ENCODE peak calls at places on chromosome 10, in seven cellular contexts. U is CD8-positive, alpha-beta T cell; W is CD4-positive, alpha-beta memory T cell; F is uterus; L is cardiac muscle cell; B is mammary epithelial cell; J is Karpas-422. Q is an unnamed sample.

GRCh38 chr10:72353028-72353962 is 1.4 kb downstream of the DNAJB12 start:
- DNase-seq in L (peak; percentile 30), J (no peak), W (no peak), B (peak; percentile 23), F (no peak), U (no peak), Q (no peak)

GRCh38 chr10:33288127-33288526 is 46.3 kb downstream of the NRP1 start:
- DNase-seq in L (no peak), W (no peak), B (no peak), F (no peak), J (no peak), U (no peak), Q (no peak)

GRCh38 chr10:101897633-101898032 is 54.0 kb upstream of the KCNIP2 start:
- DNase-seq in F (no peak), W (no peak), J (no peak), B (no peak), L (no peak), U (no peak), Q (no peak)

GRCh38 chr10:94131885-94132284 is 138.2 kb downstream of the PLCE1 start:
- DNase-seq in U (no peak), F (no peak), W (no peak), J (no peak), L (no peak), B (no peak), Q (no peak)

GRCh38 chr10:79054203-79055099 is 14.3 kb upstream of the ZMIZ1 start:
- DNase-seq in B (no peak), W (no peak), J (no peak), L (no peak), U (no peak), F (peak; percentile 13), Q (no peak)

GRCh38 chr10:97483526-97483925 is 14.7 kb downstream of the MMS19 start:
- DNase-seq in B (peak; percentile 23), F (no peak), W (no peak), U (no peak), J (no peak), L (no peak), Q (no peak)

GRCh38 chr10:74439213-74439612 is 288.2 kb downstream of the ADK start:
- DNase-seq in W (no peak), F (no peak), U (no peak), J (no peak), L (peak; percentile 4), B (no peak), Q (no peak)

GRCh38 chr10:113924664-113925063 is 70.2 kb downstream of the NHLRC2 start:
- DNase-seq in B (no peak), W (no peak), J (no peak), U (no peak), F (no peak), L (no peak), Q (no peak)

GRCh38 chr10:84829121-84829520 is 500.7 kb downstream of the CCSER2 start:
- DNase-seq in J (no peak), U (no peak), W (no peak), B (no peak), L (no peak), F (no peak), Q (no peak)

GRCh38 chr10:75926763-75927162 is 495.3 kb downstream of the LRMDA start:
- DNase-seq in W (no peak), U (no peak), L (peak; percentile 62), F (peak; percentile 43), B (no peak), J (peak; percentile 70), Q (no peak)

GRCh38 chr10:114874827-114875541 is 53.4 kb downstream of the FHIP2A start:
- DNase-seq in B (no peak), W (no peak), J (no peak), F (peak; percentile 24), U (no peak), L (peak; percentile 57), Q (no peak)

GRCh38 chr10:48572414-48572813 is 32.5 kb downstream of the ARHGAP22 start:
- DNase-seq in J (no peak), F (no peak), B (peak; percentile 35), W (no peak), U (no peak), L (no peak), Q (no peak)

GRCh38 chr10:73819025-73819424 is 7.6 kb upstream of the NDST2 start:
- DNase-seq in U (no peak), F (no peak), L (no peak), B (no peak), J (no peak), W (no peak), Q (no peak)

GRCh38 chr10:78876449-78876848 is 192.3 kb upstream of the ZMIZ1 start:
- DNase-seq in L (no peak), J (no peak), U (no peak), W (no peak), B (no peak), F (no peak), Q (no peak)

GRCh38 chr10:74643586-74643956 is 182.8 kb upstream of the KAT6B start:
- DNase-seq in U (no peak), L (no peak), W (no peak), B (no peak), F (no peak), J (no peak), Q (no peak)

GRCh38 chr10:86178401-86179142 is 188.0 kb downstream of the GRID1 start:
- DNase-seq in L (peak; percentile 68), F (no peak), U (no peak), B (no peak), W (no peak), J (no peak), Q (no peak)

GRCh38 chr10:23499317-23499716 is 60.4 kb downstream of the OTUD1 start:
- DNase-seq in F (no peak), J (no peak), W (no peak), L (no peak), B (no peak), U (no peak), Q (no peak)

GRCh38 chr10:68601490-68602265 is 41.5 kb downstream of the TET1 start:
- DNase-seq in L (no peak), J (peak; percentile 48), B (no peak), F (no peak), U (no peak), W (no peak), Q (no peak)

GRCh38 chr10:123548779-123549178 is 117.4 kb upstream of the GPR26 start:
- DNase-seq in B (no peak), U (no peak), F (no peak), L (no peak), W (no peak), J (peak; percentile 51), Q (no peak)

GRCh38 chr10:123552760-123553554 is 113.2 kb upstream of the GPR26 start:
- DNase-seq in F (no peak), U (no peak), W (no peak), B (no peak), J (no peak), L (no peak), Q (no peak)

GRCh38 chr10:123549761-123550454 is 116.2 kb upstream of the GPR26 start:
- DNase-seq in U (no peak), J (no peak), F (no peak), B (no peak), W (no peak), L (no peak), Q (no peak)

GRCh38 chr10:123550680-123551096 is 115.5 kb upstream of the GPR26 start:
- DNase-seq in B (no peak), F (no peak), J (no peak), L (no peak), U (no peak), W (no peak), Q (no peak)

GRCh38 chr10:123551259-123551658 is 114.9 kb upstream of the GPR26 start:
- DNase-seq in U (no peak), F (no peak), J (no peak), B (no peak), W (no peak), L (no peak), Q (no peak)
- H3K9me3 ChIP-seq in U (no peaks in the 10 kb centered on the region), F (no peaks in the 10 kb centered on the region), J (no peaks in the 10 kb centered on the region), B (no peaks in the 10 kb centered on the region), W (no peaks in the 10 kb centered on the region), L (no peaks in the 10 kb centered on the region), Q (no peaks in the 10 kb centered on the region)

DNA sequence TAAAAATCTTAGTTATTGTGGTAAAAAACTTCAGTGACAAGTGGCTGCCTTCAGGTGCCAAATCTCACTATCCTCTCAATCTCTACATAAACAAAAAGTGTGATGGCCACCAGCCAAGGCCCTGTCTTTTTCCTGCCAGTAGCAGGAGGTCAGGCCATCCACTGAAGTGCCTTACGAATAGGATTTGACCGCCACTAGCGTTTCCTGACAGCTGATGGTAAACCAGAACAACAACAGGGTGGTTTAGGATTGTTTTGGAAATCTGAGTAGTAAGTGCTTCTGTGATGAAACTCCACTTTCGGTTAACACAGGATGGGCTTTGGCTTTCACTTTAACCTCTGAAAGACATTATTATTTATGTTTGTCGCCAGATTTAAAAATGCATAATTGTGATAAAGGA is 55.7 kb upstream of the OGDHL start:
- DNase-seq in B (no peak), J (no peak), L (no peak), U (no peak), W (no peak), F (peak; percentile 32), Q (no peak)
- H3K9me3 ChIP-seq in B (no peaks in the 10 kb centered on the region), J (no peaks in the 10 kb centered on the region), L (no peaks in the 10 kb centered on the region), U (no peaks in the 10 kb centered on the region), W (no peaks in the 10 kb centered on the region), F (no peaks in the 10 kb centered on the region), Q (no peaks in the 10 kb centered on the region)

DNA sequence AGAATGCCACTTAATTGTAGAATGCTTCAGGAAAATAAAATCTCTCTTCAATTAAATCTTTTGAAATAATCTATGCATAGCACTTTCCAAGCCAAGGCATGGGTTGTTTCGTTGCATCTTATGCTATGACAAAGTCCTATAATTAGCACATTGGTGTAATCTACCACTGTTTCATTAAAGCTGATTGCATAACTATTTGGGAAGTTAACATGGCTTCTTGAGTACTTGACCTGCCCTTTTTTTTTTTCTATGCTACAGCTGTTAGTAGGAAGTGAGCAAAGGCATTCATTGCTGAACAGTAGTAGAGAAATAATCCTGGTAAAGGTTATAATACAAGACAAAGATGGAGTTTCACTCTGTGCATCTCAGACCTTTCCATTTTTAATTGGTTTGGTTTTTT is 557.2 kb upstream of the CELF2 start:
- DNase-seq in F (no peak), U (no peak), B (no peak), W (no peak), J (no peak), L (no peak), Q (no peak)
- H3K9me3 ChIP-seq in F (no peaks in the 10 kb centered on the region), U (no peaks in the 10 kb centered on the region), B (peaks cover 6% of the 10 kb centered on the region), W (no peaks in the 10 kb centered on the region), J (no peaks in the 10 kb centered on the region), L (no peaks in the 10 kb centered on the region), Q (no peaks in the 10 kb centered on the region)

DNA sequence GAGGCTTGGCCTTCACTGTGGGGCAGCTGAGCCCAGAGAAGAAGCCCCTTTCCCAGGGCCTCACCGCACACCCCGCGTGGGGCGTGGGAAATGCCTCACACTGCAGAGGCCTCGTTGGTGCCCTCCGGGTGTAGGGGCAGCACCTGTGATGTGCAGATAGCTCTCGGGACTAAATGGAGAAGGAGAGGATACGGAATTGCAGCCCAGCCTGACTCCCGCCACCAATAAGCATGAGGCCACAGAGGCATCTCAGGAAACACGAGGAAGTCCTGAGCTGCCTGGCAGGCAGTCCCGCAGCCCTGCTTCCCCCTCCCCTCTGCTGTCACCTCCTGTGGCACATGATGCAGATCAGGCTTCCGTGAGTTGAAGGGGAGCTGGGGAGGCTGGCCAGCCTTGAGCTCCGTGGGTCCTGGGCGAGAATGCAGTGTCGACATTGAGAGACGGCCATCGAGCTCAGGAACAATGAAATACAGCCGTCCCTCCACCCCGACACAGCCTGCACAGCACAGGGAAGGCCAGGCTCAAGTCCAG is 59.6 kb upstream of the PPP2R2D start:
- DNase-seq in B (no peak), F (no peak), U (no peak), W (no peak), L (peak; percentile 34), J (no peak), Q (no peak)
- H3K9me3 ChIP-seq in B (peaks cover 5% of the 10 kb centered on the region), F (no peaks in the 10 kb centered on the region), U (no peaks in the 10 kb centered on the region), W (no peaks in the 10 kb centered on the region), L (no peaks in the 10 kb centered on the region), J (no peaks in the 10 kb centered on the region), Q (no peaks in the 10 kb centered on the region)

GRCh38 chr10:5148678-5149032 is 36.3 kb downstream of the AKR1C8 start:
- DNase-seq in J (no peak), U (no peak), B (no peak), F (no peak), W (no peak), L (no peak), Q (no peak)
- H3K9me3 ChIP-seq in J (no peaks in the 10 kb centered on the region), U (no peaks in the 10 kb centered on the region), B (no peaks in the 10 kb centered on the region), F (no peaks in the 10 kb centered on the region), W (no peaks in the 10 kb centered on the region), L (no peaks in the 10 kb centered on the region), Q (peaks cover 3% of the 10 kb centered on the region)